ENCODE peak calls at places on chromosomes 1 and 21, in four cellular contexts. Z is amygdala, L is activated T-cell treated with anti-CD3 and anti-CD28 coated beads for 1 hour, I is T follicular helper cell. R is an unnamed sample.

GRCh38 chr1:27535386-27535785 is 45.4 kb upstream of the WASF2 start:
- DNase-seq in L (no peak), I (no peak), Z (no peak), R (no peak)

GRCh38 chr21:41778974-41779600 is 12.2 kb upstream of the RIPK4 start:
- DNase-seq in Z (no peak), L (no peak), I (no peak), R (no peak)

GRCh38 chr1:94739521-94740061 is 80.6 kb upstream of the SLC44A3 start:
- DNase-seq in Z (no peak), I (no peak), L (no peak), R (no peak)

GRCh38 chr1:206814716-206815341 is 42.5 kb upstream of the IL10 start:
- DNase-seq in Z (no peak), L (no peak), I (no peak), R (peak)

GRCh38 chr1:79041666-79042065 is 35.1 kb upstream of the ADGRL4 start:
- DNase-seq in I (no peak), Z (no peak), L (no peak), R (no peak)

GRCh38 chr1:23370744-23371710 is 1.4 kb upstream of the ZNF436 start:
- DNase-seq in L (no peak), I (no peak), Z (no peak), R (no peak)

GRCh38 chr1:93447481-93448291 is at the start of gene FNBP1L:
- DNase-seq in I (peak), L (peak), Z (peak), R (peak)

GRCh38 chr1:226626577-226626956 is 78.0 kb downstream of the STUM start:
- DNase-seq in L (peak), I (peak), Z (peak), R (peak)

GRCh38 chr1:179103999-179104398 is 22.1 kb downstream of the TOR3A start:
- DNase-seq in L (no peak), I (no peak), Z (no peak), R (no peak)

GRCh38 chr1:50852889-50853288 is 107.2 kb downstream of the FAF1 start:
- DNase-seq in I (no peak), Z (no peak), L (no peak), R (no peak)

GRCh38 chr1:47436304-47436978 is 1.4 kb upstream of the FOXD2 start:
- DNase-seq in L (peak), I (peak), Z (no peak), R (peak)

GRCh38 chr21:14076143-14076806 is 134.5 kb downstream of the LIPI start:
- DNase-seq in Z (no peak), L (no peak), I (no peak), R (no peak)

GRCh38 chr1:32933742-32934322 is 30.8 kb downstream of the RNF19B start:
- DNase-seq in I (no peak), L (no peak), Z (no peak), R (no peak)

GRCh38 chr1:246827396-246827795 is 103.2 kb downstream of the SCCPDH start:
- DNase-seq in Z (no peak), I (no peak), L (no peak), R (no peak)

GRCh38 chr1:27607239-27607804 is 3.4 kb upstream of the AHDC1 start:
- DNase-seq in I (no peak), L (no peak), Z (no peak), R (no peak)

GRCh38 chr1:12539320-12539704 is 78.7 kb downstream of the DHRS3 start:
- DNase-seq in I (no peak), Z (no peak), L (no peak), R (no peak)

GRCh38 chr1:227901906-227902640 is 45.7 kb downstream of the WNT9A start:
- DNase-seq in Z (no peak), L (no peak), I (no peak), R (no peak)